ENCODE peak calls at places on chromosomes 1 and 21, in eight cellular contexts. One of them, this sample, is unnamed.

GRCh38 chr1:234925440-234926251 is 203.0 kb downstream of the TOMM20 start:
- DNase-seq in A549: peak
- DNase-seq in thyroid gland: peak
- DNase-seq in body of pancreas: peak
- DNase-seq in adrenal gland: peak
- DNase-seq in prostate gland: peak
- DNase-seq in breast epithelium: no peak
- DNase-seq in transverse colon: no peak
- DNase-seq in this sample: peak

GRCh38 chr1:89905391-89906058 is 84.7 kb downstream of the LRRC8D start:
- DNase-seq in transverse colon: no peak
- DNase-seq in prostate gland: no peak
- DNase-seq in body of pancreas: no peak
- DNase-seq in adrenal gland: no peak
- DNase-seq in breast epithelium: no peak
- DNase-seq in thyroid gland: no peak
- DNase-seq in A549: no peak
- DNase-seq in this sample: no peak

GRCh38 chr1:107551491-107551890 is 410.7 kb downstream of the NTNG1 start:
- DNase-seq in adrenal gland: no peak
- DNase-seq in transverse colon: no peak
- DNase-seq in A549: no peak
- DNase-seq in breast epithelium: no peak
- DNase-seq in body of pancreas: no peak
- DNase-seq in prostate gland: no peak
- DNase-seq in thyroid gland: no peak
- DNase-seq in this sample: no peak

GRCh38 chr1:40792036-40792435 is 8.4 kb downstream of the KCNQ4 start:
- DNase-seq in body of pancreas: no peak
- DNase-seq in adrenal gland: no peak
- DNase-seq in thyroid gland: no peak
- DNase-seq in A549: no peak
- DNase-seq in breast epithelium: no peak
- DNase-seq in prostate gland: no peak
- DNase-seq in transverse colon: no peak
- DNase-seq in this sample: no peak

GRCh38 chr21:31198575-31198974 is 145.5 kb downstream of the TIAM1 start:
- DNase-seq in prostate gland: peak
- DNase-seq in thyroid gland: no peak
- DNase-seq in breast epithelium: no peak
- DNase-seq in transverse colon: no peak
- DNase-seq in body of pancreas: peak
- DNase-seq in adrenal gland: no peak
- DNase-seq in A549: peak
- DNase-seq in this sample: no peak

GRCh38 chr1:112431038-112431437 is 35.0 kb downstream of the CTTNBP2NL start:
- DNase-seq in body of pancreas: no peak
- DNase-seq in prostate gland: no peak
- DNase-seq in breast epithelium: no peak
- DNase-seq in transverse colon: no peak
- DNase-seq in adrenal gland: no peak
- DNase-seq in A549: no peak
- DNase-seq in thyroid gland: no peak
- DNase-seq in this sample: no peak

GRCh38 chr21:34845521-34846213 is 176.9 kb downstream of the CLIC6 start:
- DNase-seq in A549: no peak
- DNase-seq in thyroid gland: no peak
- DNase-seq in body of pancreas: peak
- DNase-seq in breast epithelium: no peak
- DNase-seq in adrenal gland: no peak
- DNase-seq in transverse colon: peak
- DNase-seq in prostate gland: peak
- DNase-seq in this sample: no peak

GRCh38 chr1:205569411-205570172 is 62.2 kb downstream of the ELK4 start:
- DNase-seq in prostate gland: no peak
- DNase-seq in A549: no peak
- DNase-seq in thyroid gland: no peak
- DNase-seq in transverse colon: peak
- DNase-seq in breast epithelium: no peak
- DNase-seq in body of pancreas: no peak
- DNase-seq in adrenal gland: no peak
- DNase-seq in this sample: peak

GRCh38 chr21:15221799-15222386 is 157.1 kb upstream of the NRIP1 start:
- DNase-seq in prostate gland: no peak
- DNase-seq in transverse colon: peak
- DNase-seq in breast epithelium: no peak
- DNase-seq in A549: peak
- DNase-seq in adrenal gland: no peak
- DNase-seq in body of pancreas: peak
- DNase-seq in thyroid gland: no peak
- DNase-seq in this sample: no peak

GRCh38 chr1:193553562-193553961 is 367.1 kb upstream of the B3GALT2 start:
- DNase-seq in transverse colon: no peak
- DNase-seq in breast epithelium: no peak
- DNase-seq in adrenal gland: no peak
- DNase-seq in prostate gland: no peak
- DNase-seq in A549: no peak
- DNase-seq in thyroid gland: no peak
- DNase-seq in body of pancreas: no peak
- DNase-seq in this sample: no peak

GRCh38 chr1:44803062-44803311 is 2.8 kb downstream of the PLK3 start:
- DNase-seq in transverse colon: no peak
- DNase-seq in adrenal gland: no peak
- DNase-seq in prostate gland: no peak
- DNase-seq in body of pancreas: no peak
- DNase-seq in breast epithelium: peak
- DNase-seq in thyroid gland: no peak
- DNase-seq in A549: no peak
- DNase-seq in this sample: no peak

GRCh38 chr1:201456499-201457309 is 12.3 kb downstream of the PHLDA3 start:
- DNase-seq in adrenal gland: no peak
- DNase-seq in body of pancreas: peak
- DNase-seq in A549: no peak
- DNase-seq in thyroid gland: peak
- DNase-seq in transverse colon: peak
- DNase-seq in prostate gland: peak
- DNase-seq in breast epithelium: peak
- DNase-seq in this sample: no peak

GRCh38 chr1:43317817-43318471 is 17.2 kb downstream of the TIE1 start:
- DNase-seq in breast epithelium: peak
- DNase-seq in adrenal gland: no peak
- DNase-seq in thyroid gland: no peak
- DNase-seq in A549: no peak
- DNase-seq in prostate gland: no peak
- DNase-seq in body of pancreas: no peak
- DNase-seq in transverse colon: no peak
- DNase-seq in this sample: no peak

GRCh38 chr1:196407358-196408041 is 200.7 kb downstream of the KCNT2 start:
- DNase-seq in prostate gland: no peak
- DNase-seq in transverse colon: no peak
- DNase-seq in adrenal gland: no peak
- DNase-seq in body of pancreas: no peak
- DNase-seq in A549: no peak
- DNase-seq in breast epithelium: no peak
- DNase-seq in thyroid gland: no peak
- DNase-seq in this sample: no peak

GRCh38 chr21:42613756-42614155 is 39.7 kb upstream of the PDE9A start:
- DNase-seq in transverse colon: no peak
- DNase-seq in prostate gland: no peak
- DNase-seq in A549: no peak
- DNase-seq in breast epithelium: no peak
- DNase-seq in adrenal gland: no peak
- DNase-seq in body of pancreas: no peak
- DNase-seq in thyroid gland: no peak
- DNase-seq in this sample: no peak

GRCh38 chr1:25469177-25469576 is 38.5 kb downstream of the MACO1 start:
- DNase-seq in A549: no peak
- DNase-seq in breast epithelium: no peak
- DNase-seq in transverse colon: no peak
- DNase-seq in thyroid gland: no peak
- DNase-seq in body of pancreas: no peak
- DNase-seq in adrenal gland: no peak
- DNase-seq in prostate gland: no peak
- DNase-seq in this sample: no peak

GRCh38 chr1:234896477-234897364 is 231.9 kb downstream of the TOMM20 start:
- DNase-seq in adrenal gland: no peak
- DNase-seq in prostate gland: no peak
- DNase-seq in body of pancreas: no peak
- DNase-seq in thyroid gland: no peak
- DNase-seq in transverse colon: no peak
- DNase-seq in A549: no peak
- DNase-seq in breast epithelium: no peak
- DNase-seq in this sample: no peak

GRCh38 chr1:68103006-68103545 is 52.6 kb upstream of the DIRAS3 start:
- DNase-seq in transverse colon: no peak
- DNase-seq in prostate gland: no peak
- DNase-seq in thyroid gland: no peak
- DNase-seq in A549: no peak
- DNase-seq in body of pancreas: no peak
- DNase-seq in adrenal gland: no peak
- DNase-seq in breast epithelium: no peak
- DNase-seq in this sample: no peak

GRCh38 chr1:187877220-187877619 is 1048.5 kb downstream of the PLA2G4A start:
- DNase-seq in body of pancreas: no peak
- DNase-seq in thyroid gland: no peak
- DNase-seq in A549: no peak
- DNase-seq in adrenal gland: no peak
- DNase-seq in prostate gland: no peak
- DNase-seq in breast epithelium: no peak
- DNase-seq in transverse colon: no peak
- DNase-seq in this sample: no peak

GRCh38 chr1:17755120-17755519 is at the start of gene ACTL8:
- DNase-seq in body of pancreas: no peak
- DNase-seq in prostate gland: no peak
- DNase-seq in breast epithelium: no peak
- DNase-seq in A549: no peak
- DNase-seq in transverse colon: no peak
- DNase-seq in thyroid gland: no peak
- DNase-seq in adrenal gland: no peak
- DNase-seq in this sample: no peak
- H3K27ac ChIP-seq in body of pancreas: no peak
- H3K27ac ChIP-seq in prostate gland: no peak
- H3K27ac ChIP-seq in breast epithelium: no peak
- H3K27ac ChIP-seq in A549: no peak
- H3K27ac ChIP-seq in transverse colon: no peak
- H3K27ac ChIP-seq in thyroid gland: no peak
- H3K27ac ChIP-seq in adrenal gland: no peak
- H3K27ac ChIP-seq in this sample: no peak

DNA sequence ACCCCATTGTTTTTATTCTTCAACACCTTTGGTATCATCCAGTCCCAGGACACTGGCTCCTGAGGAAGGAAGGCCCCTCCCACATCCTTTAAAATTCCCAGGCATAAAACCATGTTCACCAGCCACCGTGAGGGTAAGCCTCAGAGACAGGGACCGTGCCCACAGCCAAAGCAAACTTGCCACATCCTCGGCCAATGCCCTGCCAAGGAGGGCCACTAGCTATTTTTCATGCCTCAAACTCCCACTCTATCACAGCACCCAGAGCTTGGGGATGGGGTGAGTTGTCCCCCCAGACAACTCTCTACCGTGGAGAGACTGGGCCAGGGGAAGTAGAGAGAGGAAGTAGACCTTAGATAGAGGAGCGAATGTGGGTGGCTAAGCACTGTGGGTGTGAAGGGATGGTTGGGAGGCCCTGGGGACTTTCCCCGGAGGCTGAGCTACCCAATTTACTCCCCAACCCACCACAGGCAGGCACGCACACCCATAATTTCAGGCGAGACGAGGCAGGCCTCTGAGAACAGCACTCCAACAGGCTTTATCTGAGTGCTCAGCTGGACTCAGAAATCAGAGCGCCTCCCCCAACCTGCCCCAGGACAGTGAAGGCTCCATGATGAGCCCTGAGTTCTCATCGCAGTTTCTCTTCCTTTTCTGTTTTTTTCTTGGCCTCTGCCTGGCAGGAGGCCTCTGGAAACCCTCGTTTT is 15.9 kb upstream of the BTG2 start:
- DNase-seq in thyroid gland: no peak
- DNase-seq in body of pancreas: peak
- DNase-seq in adrenal gland: no peak
- DNase-seq in transverse colon: peak
- DNase-seq in prostate gland: no peak
- DNase-seq in breast epithelium: no peak
- DNase-seq in A549: no peak
- DNase-seq in this sample: no peak
- TF ChIP-seq POLR2A in thyroid gland: no peak
- TF ChIP-seq POLR2A in body of pancreas: no peak
- TF ChIP-seq POLR2A in adrenal gland: no peak
- TF ChIP-seq POLR2A in transverse colon: peak
- TF ChIP-seq POLR2A in prostate gland: peak
- TF ChIP-seq POLR2A in breast epithelium: no peak
- TF ChIP-seq POLR2A in A549: no peak
- TF ChIP-seq POLR2A in this sample: no peak

DNA sequence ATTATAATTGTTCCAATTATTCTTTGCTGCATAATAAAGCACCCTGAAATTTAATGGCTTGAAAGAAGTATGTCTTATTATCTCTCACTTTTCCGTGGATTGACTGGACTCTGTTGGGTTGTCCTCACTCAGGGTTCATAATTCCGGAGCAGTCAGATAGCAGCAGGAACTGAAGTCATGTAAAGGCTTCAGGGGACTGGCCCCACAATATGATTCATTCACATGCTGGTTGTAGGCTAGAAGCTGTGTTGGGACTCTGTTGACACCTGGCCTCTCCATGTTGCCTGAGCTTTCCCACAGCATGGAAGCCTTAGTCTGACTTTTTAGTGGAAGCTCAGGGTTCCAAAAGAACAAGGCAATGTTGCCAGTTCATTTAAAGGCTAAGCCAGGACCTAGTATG is 367.1 kb upstream of the ADGRL2 start:
- DNase-seq in body of pancreas: no peak
- DNase-seq in transverse colon: no peak
- DNase-seq in thyroid gland: no peak
- DNase-seq in adrenal gland: no peak
- DNase-seq in prostate gland: no peak
- DNase-seq in A549: no peak
- DNase-seq in breast epithelium: no peak
- DNase-seq in this sample: no peak
- H3K27ac ChIP-seq in body of pancreas: no peak
- H3K27ac ChIP-seq in transverse colon: no peak
- H3K27ac ChIP-seq in thyroid gland: no peak
- H3K27ac ChIP-seq in adrenal gland: no peak
- H3K27ac ChIP-seq in prostate gland: no peak
- H3K27ac ChIP-seq in A549: no peak
- H3K27ac ChIP-seq in breast epithelium: no peak
- H3K27ac ChIP-seq in this sample: no peak

DNA sequence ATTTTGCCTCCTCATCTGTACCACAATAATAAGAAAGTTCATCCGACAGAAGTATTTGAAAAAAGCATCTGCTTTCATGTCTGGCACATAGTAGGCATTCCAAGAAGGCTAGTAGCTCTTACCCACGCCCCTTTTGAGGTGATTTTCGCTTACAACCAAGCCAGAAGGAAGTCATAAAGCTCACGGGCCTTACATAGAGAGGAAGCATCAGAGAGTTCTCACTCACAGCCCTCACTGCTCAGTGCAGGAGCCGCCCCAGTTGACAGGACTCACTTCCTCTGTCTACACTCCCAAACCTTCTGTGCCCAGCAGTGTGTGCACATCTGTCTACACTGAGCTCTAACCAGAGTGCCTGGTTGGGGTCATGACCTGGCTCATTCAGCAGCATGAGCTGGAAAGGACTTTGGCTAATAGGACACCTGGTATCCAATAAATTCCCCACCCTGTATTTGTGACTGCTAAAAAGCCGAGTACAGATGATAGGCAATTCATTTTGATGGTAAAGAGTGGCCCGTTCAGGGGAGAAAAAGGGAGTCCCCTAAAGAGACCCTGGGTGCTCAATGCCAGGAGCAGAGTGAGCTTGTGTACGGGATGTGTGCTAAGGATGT is 36.8 kb upstream of the DUSP10 start:
- DNase-seq in body of pancreas: peak
- DNase-seq in A549: no peak
- DNase-seq in adrenal gland: no peak
- DNase-seq in prostate gland: no peak
- DNase-seq in thyroid gland: no peak
- DNase-seq in transverse colon: peak
- DNase-seq in breast epithelium: no peak
- DNase-seq in this sample: no peak
- TF ChIP-seq POLR2A in body of pancreas: no peak
- TF ChIP-seq POLR2A in A549: no peak
- TF ChIP-seq POLR2A in adrenal gland: no peak
- TF ChIP-seq POLR2A in prostate gland: no peak
- TF ChIP-seq POLR2A in thyroid gland: no peak
- TF ChIP-seq POLR2A in transverse colon: no peak
- TF ChIP-seq POLR2A in breast epithelium: no peak
- TF ChIP-seq POLR2A in this sample: no peak

This sample was measured in vagina.